ENCODE peak calls at places on chromosome 4, in six cellular contexts. I is mammary epithelial cell; G is IMR-90; C is MM.1S; P is CD4-positive, alpha-beta memory T cell; L is suprapubic skin. Y is an unnamed sample.
A peak's percentile ranks its signal among the peaks of the same experiment; 100 is the strongest.

GRCh38 chr4:7761720-7762119 is 177.9 kb downstream of the AFAP1 start:
- DNase-seq in I (no peak), G (peak; percentile 34), C (peak; percentile 31), P (peak; percentile 50), L (peak; percentile 84), Y (peak; percentile 89)

GRCh38 chr4:86026720-86027119 is 333.1 kb downstream of the MAPK10 start:
- DNase-seq in I (no peak), G (no peak), C (no peak), P (no peak), L (no peak), Y (no peak)

GRCh38 chr4:142707397-142707796 is 138.7 kb downstream of the INPP4B start:
- DNase-seq in I (no peak), G (no peak), C (no peak), P (no peak), L (no peak), Y (no peak)

GRCh38 chr4:108270466-108271450 is 102.0 kb upstream of the LEF1 start:
- DNase-seq in I (peak; percentile 57), G (peak; percentile 94), C (peak; percentile 28), P (no peak), L (no peak), Y (no peak)

GRCh38 chr4:147378780-147379179 is 102.1 kb upstream of the EDNRA start:
- DNase-seq in I (peak; percentile 55), G (no peak), C (no peak), P (no peak), L (no peak), Y (no peak)

GRCh38 chr4:69489856-69490255 is 5.8 kb downstream of the UGT2B4 start:
- DNase-seq in I (no peak), G (no peak), C (no peak), P (no peak), L (no peak), Y (no peak)

GRCh38 chr4:96599752-96600151 is 759.9 kb downstream of the PDHA2 start:
- DNase-seq in I (no peak), G (no peak), C (no peak), P (no peak), L (no peak), Y (no peak)

GRCh38 chr4:187480146-187481145 is 515.1 kb upstream of the ZFP42 start:
- DNase-seq in I (peak; percentile 16), G (peak; percentile 47), C (no peak), P (no peak), L (no peak), Y (no peak)

GRCh38 chr4:82711158-82711785 is 87.3 kb downstream of the SCD5 start:
- DNase-seq in I (no peak), G (no peak), C (no peak), P (no peak), L (no peak), Y (no peak)

GRCh38 chr4:88661724-88662123 is 35.9 kb downstream of the NAP1L5 start:
- DNase-seq in I (peak; percentile 81), G (peak; percentile 88), C (no peak), P (no peak), L (no peak), Y (no peak)

GRCh38 chr4:173211222-173211621 is 42.6 kb downstream of the GALNT7 start:
- DNase-seq in I (peak; percentile 73), G (no peak), C (no peak), P (no peak), L (no peak), Y (no peak)

GRCh38 chr4:157304769-157305168 is 84.2 kb downstream of the GRIA2 start:
- DNase-seq in I (no peak), G (no peak), C (no peak), P (no peak), L (no peak), Y (no peak)

DNA sequence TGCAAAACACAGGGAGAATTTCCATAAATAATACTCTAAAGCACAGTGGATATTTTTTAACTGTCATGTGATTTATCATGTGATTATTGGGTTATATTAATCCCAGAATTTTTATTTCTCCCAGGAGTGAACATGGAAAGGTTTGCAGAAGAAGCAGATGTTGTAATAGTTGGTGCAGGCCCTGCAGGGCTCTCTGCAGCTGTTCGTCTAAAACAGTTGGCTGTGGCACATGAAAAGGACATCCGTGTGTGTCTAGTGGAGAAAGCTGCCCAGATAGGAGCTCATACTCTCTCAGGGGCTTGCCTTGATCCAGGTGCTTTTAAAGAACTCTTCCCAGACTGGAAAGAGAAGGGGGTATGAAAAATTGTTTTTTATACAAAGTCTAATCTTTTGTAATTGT is 10.0 kb downstream of the ETFDH start:
- DNase-seq in I (no peak), G (no peak), C (no peak), P (no peak), L (no peak), Y (no peak)
- H3K4me3 ChIP-seq in I (no peak overlapping the region), G (no peak overlapping the region), C (no peak overlapping the region), P (no peak overlapping the region), L (no peak overlapping the region), Y (no peak overlapping the region)

DNA sequence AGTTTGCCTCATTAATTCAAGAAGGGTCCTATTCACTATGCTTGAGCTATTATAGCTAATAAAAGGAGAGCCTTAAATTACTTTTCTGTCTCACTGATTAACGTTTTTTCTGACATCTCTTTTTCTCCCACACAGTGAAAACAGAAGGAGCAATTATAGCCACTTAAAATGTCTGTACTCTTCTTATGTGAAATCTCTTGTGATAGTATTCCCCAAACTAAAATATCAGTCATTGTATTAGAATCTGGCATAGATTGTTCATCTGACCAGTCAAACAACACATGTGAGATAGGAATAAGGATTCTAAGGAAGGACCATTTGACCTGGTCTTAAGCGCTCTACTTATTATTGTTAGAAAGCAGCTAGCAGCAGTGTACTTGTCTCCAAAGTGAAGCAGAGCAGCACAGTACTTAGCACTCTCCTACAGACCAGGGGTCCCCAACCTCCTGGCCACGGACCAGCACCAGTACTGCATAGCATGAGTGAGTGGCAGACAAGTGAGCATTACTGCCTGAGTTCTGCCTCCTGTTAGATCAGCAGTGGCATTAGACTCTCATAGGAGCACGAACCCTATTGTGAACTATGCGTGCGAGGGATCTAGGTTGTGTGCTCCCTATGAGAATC is 136.1 kb upstream of the SPRY1 start:
- DNase-seq in I (no peak), G (no peak), C (no peak), P (no peak), L (no peak), Y (no peak)
- H3K4me3 ChIP-seq in I (no peak overlapping the region), G (no peak overlapping the region), C (no peak overlapping the region), P (no peak overlapping the region), L (no peak overlapping the region), Y (no peak overlapping the region)

GRCh38 chr4:104493071-104493831 is 1.4 kb downstream of the CXXC4 start:
- DNase-seq in I (no peak), G (no peak), C (peak; percentile 34), P (no peak), L (no peak), Y (no peak)

GRCh38 chr4:104491396-104491821 is 3.3 kb downstream of the CXXC4 start:
- DNase-seq in I (no peak), G (no peak), C (no peak), P (peak; percentile 40), L (peak; percentile 69), Y (no peak)

GRCh38 chr4:104491826-104492771 is 2.6 kb downstream of the CXXC4 start:
- DNase-seq in I (no peak), G (no peak), C (peak; percentile 82), P (peak; percentile 24), L (no peak), Y (no peak)

GRCh38 chr4:104494822-104495559 is at the start of gene CXXC4:
- DNase-seq in I (peak; percentile 2), G (peak; percentile 10), C (peak; percentile 88), P (peak; percentile 50), L (peak; percentile 68), Y (peak; percentile 70)

DNA sequence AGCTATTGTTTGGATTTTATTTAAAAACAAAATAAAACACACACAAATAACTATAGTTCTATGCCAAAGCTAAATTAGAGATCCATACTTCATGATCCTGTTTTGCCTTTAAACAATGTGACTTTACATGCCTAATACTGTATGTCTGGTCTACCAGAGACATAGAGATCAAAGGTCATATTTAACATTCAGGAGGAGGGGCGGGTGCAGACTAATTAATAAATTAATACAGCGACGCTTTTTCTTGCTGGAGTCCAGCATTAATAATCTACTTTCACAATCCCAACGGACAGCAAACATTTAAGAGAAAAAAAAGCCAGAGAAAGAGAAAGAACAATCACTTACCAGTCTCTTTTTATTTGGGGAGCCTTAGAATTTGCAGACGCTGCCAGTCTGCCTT is 533 bp downstream of the CXXC4 start:
- DNase-seq in I (no peak), G (no peak), C (no peak), P (no peak), L (no peak), Y (no peak)
- H3K4me3 ChIP-seq in I (no peak overlapping the region), G (no peak overlapping the region), C (peak overlapping the region; percentile 68), P (no peak overlapping the region), L (peak overlapping the region; percentile 51), Y (peak overlapping the region; percentile 63)

GRCh38 chr4:15339732-15340131 is 88.1 kb upstream of the C1QTNF7 start:
- DNase-seq in I (no peak), G (peak; percentile 82), C (no peak), P (no peak), L (no peak), Y (no peak)
- H3K4me3 ChIP-seq in I (no peak overlapping the region), G (no peak overlapping the region), C (no peak overlapping the region), P (no peak overlapping the region), L (peak overlapping the region; percentile 19), Y (peak overlapping the region; percentile 17)

GRCh38 chr4:212438-213174 is 88.3 kb downstream of the ZNF718 start:
- DNase-seq in I (peak; percentile 77), G (peak; percentile 71), C (no peak), P (no peak), L (peak; percentile 65), Y (peak; percentile 87)
- H3K4me3 ChIP-seq in I (peak overlapping the region; percentile 36), G (peak overlapping the region; percentile 77), C (no peak overlapping the region), P (no peak overlapping the region), L (peak overlapping the region; percentile 50), Y (peak overlapping the region; percentile 62)